ENCODE peak calls at places on chromosome 4, in four cellular contexts. E is GM23338, C is endothelial cell of umbilical vein, N is HepG2. O is an unnamed sample. For H4K20me1, the result is how much of the 10 kb centered on the place peaks cover.

GRCh38 chr4:23931489-23931830 is 41.6 kb upstream of the PPARGC1A start:
- DNase-seq in E (no peak), C (no peak), N (no peak), O (no peak)

GRCh38 chr4:127196656-127197352 is 436.0 kb upstream of the INTU start:
- DNase-seq in E (no peak), C (no peak), N (no peak), O (no peak)

GRCh38 chr4:60033826-60034225 is 1166.3 kb upstream of the ADGRL3 start:
- DNase-seq in E (no peak), C (no peak), N (no peak), O (no peak)

GRCh38 chr4:7784131-7784870 is 155.4 kb downstream of the AFAP1 start:
- DNase-seq in E (no peak), C (no peak), N (no peak), O (no peak)

GRCh38 chr4:24793219-24794005 is 2.0 kb upstream of the SOD3 start:
- DNase-seq in E (peak), C (no peak), N (peak), O (peak)

GRCh38 chr4:146520894-146521542 is 722 bp downstream of the SLC10A7 start:
- DNase-seq in E (peak), C (peak), N (peak), O (no peak)

GRCh38 chr4:169248645-169249044 is 22.1 kb downstream of the SH3RF1 start:
- DNase-seq in E (no peak), C (no peak), N (no peak), O (no peak)

GRCh38 chr4:39712819-39713607 is 15.1 kb downstream of the UBE2K start:
- DNase-seq in E (no peak), C (no peak), N (no peak), O (no peak)

GRCh38 chr4:108900018-108900417 is 137.2 kb upstream of the ETNPPL start:
- DNase-seq in E (peak), C (no peak), N (no peak), O (no peak)

GRCh38 chr4:169428376-169428775 is 157.6 kb upstream of the SH3RF1 start:
- DNase-seq in E (no peak), C (no peak), N (no peak), O (no peak)

GRCh38 chr4:184649971-184650855 is 675 bp downstream of the PRIMPOL start:
- DNase-seq in E (peak), C (peak), N (peak), O (no peak)

GRCh38 chr4:15162465-15163283 is 160.4 kb downstream of the CPEB2 start:
- DNase-seq in E (peak), C (peak), N (peak), O (no peak)

GRCh38 chr4:152680988-152681731 is 1.4 kb upstream of the TMEM154 start:
- DNase-seq in E (no peak), C (peak), N (no peak), O (no peak)

GRCh38 chr4:125739760-125740159 is 425.0 kb downstream of the FAT4 start:
- DNase-seq in E (no peak), C (peak), N (no peak), O (no peak)

GRCh38 chr4:5139141-5139540 is 87.9 kb downstream of the STK32B start:
- DNase-seq in E (no peak), C (no peak), N (no peak), O (no peak)

GRCh38 chr4:52751349-52751911 is at the start of gene ERVMER34-1:
- DNase-seq in E (peak), C (peak), N (no peak), O (peak)

GRCh38 chr4:26023191-26023972 is 109.4 kb downstream of the SMIM20 start:
- DNase-seq in E (no peak), C (no peak), N (peak), O (no peak)

GRCh38 chr4:56307423-56307822 is 79.9 kb downstream of the AASDH start:
- DNase-seq in E (no peak), C (no peak), N (no peak), O (peak)

GRCh38 chr4:38149472-38149871 is 189.3 kb downstream of the PTTG2 start:
- DNase-seq in E (no peak), C (no peak), N (no peak), O (no peak)

GRCh38 chr4:8846046-8846720 is 25.5 kb downstream of the HMX1 start:
- DNase-seq in E (no peak), C (no peak), N (no peak), O (no peak)

DNA sequence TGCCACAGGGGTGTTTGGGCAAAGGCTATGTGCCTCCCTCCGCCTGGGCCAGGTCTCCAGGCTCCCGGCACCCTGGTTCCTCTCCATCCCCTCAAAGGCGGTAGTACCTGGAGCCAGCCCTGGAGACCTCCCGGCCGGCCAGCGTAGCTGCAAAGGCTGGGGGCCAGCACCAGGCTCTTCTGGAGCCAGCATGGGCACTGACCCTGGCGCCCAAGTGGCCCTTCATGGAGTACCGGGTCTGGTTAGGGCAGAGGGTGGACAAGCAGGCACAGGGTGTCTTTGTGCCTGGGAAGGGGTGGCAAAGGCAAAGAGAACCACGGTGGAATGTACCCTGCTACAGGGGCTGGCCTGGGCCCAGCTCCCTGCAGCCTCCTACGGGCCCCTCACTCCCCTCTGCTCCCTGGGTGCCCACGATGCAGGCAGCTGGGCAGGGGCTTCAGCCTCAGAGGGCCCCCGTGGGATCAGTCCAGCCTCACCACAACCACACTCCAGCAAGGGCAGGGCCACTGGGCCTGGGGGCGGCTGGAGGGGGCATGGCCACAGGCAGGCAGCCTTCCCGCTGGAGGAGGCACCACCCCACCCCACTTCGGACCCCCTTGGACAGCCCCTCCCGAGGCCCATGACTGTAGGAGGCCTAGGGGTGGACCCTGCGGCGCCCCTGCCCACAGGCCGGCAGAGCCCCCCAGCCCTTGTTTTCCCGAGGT is 112.9 kb upstream of the NKX1-1 start:
- DNase-seq in E (no peak), C (no peak), N (no peak), O (no peak)
- TF ChIP-seq POLR2AphosphoS5 in E (no peak), C (no peak), N (no peak), O (no peak)

DNA sequence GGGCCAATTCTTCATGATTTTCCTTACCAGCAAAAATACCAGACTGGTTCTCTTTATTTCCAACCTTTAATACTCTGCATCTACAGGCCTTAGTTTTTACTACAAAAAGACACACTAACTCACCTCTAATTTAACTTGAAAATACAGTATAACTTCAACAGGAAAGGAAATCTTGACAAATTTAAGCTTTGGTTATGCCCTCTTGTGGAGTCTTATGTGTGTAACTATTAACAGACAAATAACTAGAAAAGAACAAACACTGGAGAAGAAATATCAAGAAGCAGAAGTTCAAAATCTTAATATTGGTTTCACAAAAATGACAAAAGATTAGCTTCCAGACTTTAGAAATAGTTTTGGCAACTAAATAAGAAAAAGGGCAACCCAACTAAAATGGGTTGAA is 33.0 kb downstream of the PPA2 start:
- DNase-seq in E (no peak), C (no peak), N (no peak), O (no peak)
- TF ChIP-seq CTCF in E (no peak), C (no peak), N (no peak), O (no peak)

DNA sequence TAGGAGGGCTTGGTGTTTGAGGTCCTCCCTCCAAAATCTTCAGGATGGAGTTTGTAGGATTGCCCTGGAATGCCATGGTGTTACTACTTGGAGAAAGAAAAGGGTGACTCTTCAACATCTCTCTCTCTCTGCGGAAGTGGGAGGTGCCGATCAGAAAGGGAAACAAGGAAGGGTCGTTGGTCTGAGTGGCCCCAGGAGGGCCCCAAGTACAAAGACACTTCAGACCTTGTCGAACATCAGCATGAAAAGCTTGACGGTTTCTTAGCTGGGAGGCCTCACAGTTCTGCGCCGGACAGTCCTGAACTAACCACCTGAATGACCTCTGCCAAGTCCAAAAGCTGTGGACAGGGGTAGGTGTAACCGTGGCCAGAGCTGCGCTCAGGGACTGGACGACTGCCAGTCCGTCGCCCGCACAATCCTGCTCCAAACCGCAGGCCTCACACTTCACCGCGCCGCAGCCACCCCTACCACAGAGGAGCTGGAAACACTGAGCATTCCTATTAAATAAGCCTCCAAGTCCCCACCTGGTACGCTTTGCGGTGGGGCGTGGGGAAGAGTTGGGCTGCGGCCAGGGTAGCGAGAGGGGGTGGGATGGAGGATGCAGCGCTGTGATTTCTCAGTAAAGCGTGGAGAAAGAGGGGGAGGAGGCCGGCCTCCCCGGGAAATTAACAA is 540 bp upstream of the GSX2 start:
- DNase-seq in E (peak), C (no peak), N (no peak), O (no peak)
- H4K20me1 ChIP-seq in E (under half), C (under half), N (under half), O (under half)

GRCh38 chr4:174521800-174522182 is 497 bp downstream of the HPGD start:
- DNase-seq in E (peak), C (no peak), N (no peak), O (no peak)

GRCh38 chr4:174524242-174524641 is 2.0 kb upstream of the HPGD start:
- DNase-seq in E (no peak), C (no peak), N (no peak), O (no peak)

GRCh38 chr4:174523003-174523693 is 860 bp upstream of the HPGD start:
- DNase-seq in E (peak), C (no peak), N (no peak), O (no peak)

GRCh38 chr4:174520655-174521054 is 1.6 kb downstream of the HPGD start:
- DNase-seq in E (no peak), C (no peak), N (no peak), O (no peak)

DNA sequence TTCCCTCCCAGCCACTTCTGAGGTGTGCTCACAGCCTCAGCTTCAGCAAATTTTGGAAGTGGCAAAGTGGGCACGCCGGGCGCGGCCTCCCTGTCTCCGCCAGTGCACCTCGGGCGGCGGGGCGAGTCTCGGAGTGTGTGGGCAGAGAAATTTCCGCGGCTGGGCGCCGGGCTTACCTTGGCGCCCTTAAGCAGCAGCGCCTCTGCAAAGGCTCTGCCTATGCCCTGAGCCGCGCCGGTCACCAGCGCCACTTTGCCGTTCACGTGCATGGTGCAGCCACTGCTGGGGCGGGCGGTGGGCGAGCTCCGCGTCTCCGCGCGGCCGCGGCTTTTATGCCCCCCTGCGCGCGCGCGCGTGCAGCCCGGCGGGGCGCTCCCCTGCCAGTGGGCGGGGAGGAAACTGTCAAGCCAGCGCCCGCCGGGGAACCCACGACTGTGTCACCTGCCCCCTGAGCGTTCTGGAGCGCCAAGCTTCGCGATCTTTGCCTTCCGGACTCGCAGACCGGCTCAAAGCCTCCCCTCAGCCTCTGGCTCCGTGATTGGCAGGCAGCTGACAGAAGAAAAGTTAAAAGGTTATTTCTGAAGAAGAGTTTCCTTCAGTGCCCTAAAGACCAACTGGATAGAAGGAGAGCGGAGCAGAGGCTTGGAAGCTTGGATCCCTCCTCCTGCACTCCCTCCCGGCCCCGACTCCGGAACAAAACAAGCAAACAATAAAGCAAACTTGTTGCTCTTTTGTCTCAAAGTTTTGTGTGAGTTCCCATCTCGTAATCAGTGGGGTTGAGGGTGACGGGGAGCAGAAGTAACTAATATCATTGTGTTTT is at the start of gene HPGD:
- DNase-seq in E (peak), C (no peak), N (no peak), O (no peak)
- TF ChIP-seq POLR2AphosphoS5 in E (no peak), C (no peak), N (no peak), O (no peak)

DNA sequence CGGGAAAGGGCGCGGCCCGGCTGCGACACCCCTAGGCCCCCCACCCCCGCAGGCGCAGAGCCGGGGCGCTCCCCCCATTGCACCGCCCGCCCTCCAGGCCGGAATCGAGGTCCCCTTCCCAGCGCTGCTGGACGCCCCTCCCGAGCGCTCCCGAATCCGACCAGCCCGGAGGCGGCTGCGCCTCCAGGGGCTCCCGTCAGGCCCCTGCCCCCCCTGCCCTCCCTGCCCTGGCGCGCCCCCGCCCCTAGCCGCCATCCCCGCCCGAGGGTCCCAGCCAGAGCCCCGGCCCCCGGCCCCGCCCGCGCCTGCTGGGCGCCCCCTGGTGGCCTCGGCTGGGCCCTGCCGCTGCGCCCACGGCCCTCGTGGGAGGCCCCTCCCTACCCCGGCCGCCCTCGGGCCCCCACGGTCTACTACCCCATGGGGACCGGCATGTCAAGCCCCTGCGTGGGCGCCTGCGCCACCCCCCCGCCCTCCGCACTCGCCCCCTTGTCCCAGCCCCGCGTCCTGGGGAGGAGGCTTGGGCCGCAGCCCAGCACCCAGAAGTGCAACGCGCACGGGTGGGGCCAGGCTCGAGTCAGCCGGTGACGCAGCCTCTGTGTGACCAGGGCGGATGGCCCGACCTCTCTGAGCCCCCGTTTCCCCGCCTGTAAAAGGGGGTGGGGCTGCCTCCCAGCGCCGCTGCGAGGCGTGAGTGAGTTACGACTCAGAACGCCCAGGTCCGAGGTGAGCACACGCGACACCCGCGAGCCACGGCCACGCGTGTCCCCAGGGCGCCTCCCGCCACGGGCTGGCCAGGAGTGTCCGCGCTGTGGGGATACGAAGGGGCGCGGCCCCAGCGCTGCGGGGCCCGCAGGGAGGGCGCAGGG is 104.9 kb downstream of the FAM53A start:
- DNase-seq in E (peak), C (peak), N (no peak), O (peak)
- TF ChIP-seq CTCF in E (peak), C (peak), N (peak), O (peak)

GRCh38 chr4:2858451-2859217 is 15.0 kb downstream of the ADD1 start:
- DNase-seq in E (no peak), C (peak), N (peak), O (no peak)

GRCh38 chr4:2856266-2856665 is 12.6 kb downstream of the ADD1 start:
- DNase-seq in E (no peak), C (no peak), N (no peak), O (no peak)

GRCh38 chr4:2857349-2857927 is 13.8 kb downstream of the ADD1 start:
- DNase-seq in E (no peak), C (no peak), N (peak), O (no peak)

GRCh38 chr4:2852481-2852881 is 8.8 kb downstream of the ADD1 start:
- DNase-seq in E (no peak), C (no peak), N (no peak), O (no peak)

DNA sequence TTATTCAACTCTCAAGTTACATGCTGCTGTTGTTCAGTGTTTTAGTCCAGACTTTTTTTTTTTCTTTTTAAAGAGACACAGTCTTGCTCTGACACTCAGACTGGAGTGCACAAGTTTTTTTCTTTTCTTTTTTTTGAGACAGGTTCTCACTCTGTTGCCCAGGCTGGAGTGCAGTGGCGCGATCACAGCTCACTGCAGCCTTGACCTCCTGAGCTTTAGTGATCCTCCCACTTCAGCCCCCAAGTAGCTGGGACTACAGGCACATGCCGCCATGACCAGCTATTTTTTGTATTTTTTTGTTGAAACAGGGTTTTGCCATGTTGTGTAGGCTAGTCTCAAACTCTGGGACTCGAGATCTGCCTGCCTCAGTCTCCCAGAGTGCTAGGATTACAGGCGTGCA is 11.9 kb downstream of the ADD1 start:
- DNase-seq in E (no peak), C (no peak), N (peak), O (no peak)
- H4K20me1 ChIP-seq in E (under half), C (under half), N (under half), O (under half)

GRCh38 chr4:13543091-13543581 is 1.2 kb downstream of the NKX3-2 start:
- DNase-seq in E (peak), C (no peak), N (no peak), O (no peak)

GRCh38 chr4:13540446-13541175 is 3.7 kb downstream of the NKX3-2 start:
- DNase-seq in E (no peak), C (no peak), N (no peak), O (no peak)

GRCh38 chr4:13542577-13543042 is 1.7 kb downstream of the NKX3-2 start:
- DNase-seq in E (no peak), C (no peak), N (no peak), O (no peak)

GRCh38 chr4:13541176-13541604 is 3.1 kb downstream of the NKX3-2 start:
- DNase-seq in E (no peak), C (no peak), N (no peak), O (no peak)

GRCh38 chr4:13541720-13542576 is 2.4 kb downstream of the NKX3-2 start:
- DNase-seq in E (peak), C (no peak), N (no peak), O (no peak)
- TF ChIP-seq POLR2AphosphoS5 in E (no peak), C (no peak), N (no peak), O (no peak)

GRCh38 chr4:124437853-124438495 is 274.6 kb downstream of the ANKRD50 start:
- DNase-seq in E (no peak), C (peak), N (no peak), O (no peak)
- TF ChIP-seq CTCF in E (no peak), C (no peak), N (no peak), O (no peak)

GRCh38 chr4:76953956-76954355 is 4.4 kb downstream of the SEPTIN11 start:
- DNase-seq in E (no peak), C (peak), N (no peak), O (no peak)
- H4K20me1 ChIP-seq in E (under half), C (under half), N (under half), O (under half)

GRCh38 chr4:75325316-75325715 is 188.9 kb downstream of the RCHY1 start:
- DNase-seq in E (no peak), C (no peak), N (no peak), O (no peak)
- TF ChIP-seq POLR2AphosphoS5 in E (no peak), C (no peak), N (no peak), O (no peak)